ENCODE peak calls at places on chromosomes 11 and 22, in ten cellular contexts. L, K, Y, J, R, B, A, P, C and Q are unnamed samples.

GRCh38 chr11:26944866-26945664 is 48.8 kb upstream of the FIBIN start:
- DNase-seq in B (no peak), L (no peak), P (no peak), K (no peak), C (no peak), J (no peak), Y (peak), R (no peak), A (no peak), Q (no peak)

GRCh38 chr22:35409783-35410662 is 10.1 kb downstream of the MCM5 start:
- DNase-seq in P (no peak), C (no peak), R (peak), Y (no peak), A (no peak), J (peak), B (no peak), K (no peak), L (no peak), Q (no peak)

GRCh38 chr11:70785372-70785771 is 387.0 kb downstream of the CTTN start:
- DNase-seq in J (no peak), B (no peak), L (no peak), R (no peak), K (no peak), P (no peak), A (no peak), Y (no peak), C (no peak), Q (no peak)

GRCh38 chr11:108914981-108915380 is 250.1 kb downstream of the DDX10 start:
- DNase-seq in A (no peak), R (no peak), P (no peak), J (no peak), Y (no peak), B (no peak), K (no peak), C (no peak), L (no peak), Q (no peak)

GRCh38 chr22:42172385-42173172 is 42.0 kb upstream of the CYP2D6 start:
- DNase-seq in C (no peak), B (no peak), Y (peak), L (no peak), K (no peak), J (peak), R (peak), P (peak), A (no peak), Q (no peak)

GRCh38 chr22:20779813-20780148 is 5.9 kb downstream of the SERPIND1 start:
- DNase-seq in P (no peak), R (no peak), J (no peak), L (no peak), K (peak), B (no peak), C (no peak), Y (peak), A (no peak), Q (no peak)

GRCh38 chr11:78022397-78023396 is at the start of gene KCTD14:
- DNase-seq in Y (no peak), K (no peak), B (peak), L (no peak), J (no peak), C (no peak), A (peak), P (peak), R (no peak), Q (no peak)

GRCh38 chr11:88420165-88420781 is 82.7 kb upstream of the CTSC start:
- DNase-seq in A (no peak), P (no peak), C (peak), L (no peak), J (no peak), B (no peak), Y (peak), K (peak), R (no peak), Q (no peak)

GRCh38 chr22:22111267-22111751 is 128.7 kb upstream of the TOP3B start:
- DNase-seq in A (no peak), B (no peak), P (peak), Y (peak), L (no peak), J (peak), R (peak), C (peak), K (peak), Q (no peak)

GRCh38 chr11:67271548-67272284 is 5.4 kb downstream of the GRK2 start:
- DNase-seq in A (no peak), P (no peak), C (no peak), J (peak), Y (no peak), R (peak), L (no peak), K (no peak), B (no peak), Q (peak)

GRCh38 chr11:93484716-93485115 is 58.5 kb downstream of the SMCO4 start:
- DNase-seq in C (no peak), J (no peak), P (no peak), Y (peak), B (no peak), L (no peak), K (no peak), R (no peak), A (no peak), Q (no peak)

GRCh38 chr22:23202812-23203451 is 22.6 kb downstream of the BCR start:
- DNase-seq in P (no peak), K (no peak), R (no peak), Y (no peak), A (no peak), B (no peak), C (no peak), L (no peak), J (no peak), Q (no peak)

GRCh38 chr11:30016588-30017363 is at the start of gene KCNA4:
- DNase-seq in R (no peak), Y (peak), K (no peak), J (no peak), P (peak), B (peak), L (no peak), C (no peak), A (peak), Q (no peak)

GRCh38 chr22:33919591-33920501 is at the start of gene LARGE1:
- DNase-seq in R (peak), Y (peak), J (no peak), K (no peak), P (peak), L (no peak), A (peak), B (peak), C (no peak), Q (no peak)

GRCh38 chr11:66317322-66317765 is 500 bp upstream of the CD248 start:
- DNase-seq in Y (peak), B (no peak), R (peak), P (peak), J (peak), A (no peak), C (no peak), L (no peak), K (no peak), Q (peak)

GRCh38 chr11:76783901-76784813 is 1.0 kb downstream of the TSKU start:
- DNase-seq in A (peak), Y (peak), P (peak), L (peak), K (peak), R (no peak), B (peak), C (no peak), J (no peak), Q (peak)

GRCh38 chr22:50206599-50206998 is 5.8 kb downstream of the SELENOO start:
- DNase-seq in L (no peak), B (peak), Y (peak), C (no peak), A (peak), J (peak), P (peak), K (no peak), R (peak), Q (peak)

GRCh38 chr11:78284261-78284660 is 95.5 kb downstream of the USP35 start:
- DNase-seq in A (no peak), Y (no peak), C (no peak), K (no peak), R (no peak), J (no peak), P (no peak), B (no peak), L (no peak), Q (no peak)

GRCh38 chr11:106950067-106950491 is 68.2 kb downstream of the GUCY1A2 start:
- DNase-seq in A (no peak), Y (no peak), R (no peak), C (peak), J (no peak), P (no peak), L (no peak), B (peak), K (no peak), Q (peak)

GRCh38 chr22:40244586-40244985 is 66.9 kb downstream of the TNRC6B start:
- DNase-seq in K (no peak), B (no peak), L (no peak), P (no peak), C (no peak), R (no peak), A (no peak), Y (no peak), J (no peak), Q (no peak)

GRCh38 chr11:107370390-107370789 is 87.2 kb downstream of the CWF19L2 start:
- DNase-seq in B (no peak), A (no peak), L (no peak), R (no peak), P (no peak), K (peak), C (no peak), J (no peak), Y (peak), Q (no peak)

DNA sequence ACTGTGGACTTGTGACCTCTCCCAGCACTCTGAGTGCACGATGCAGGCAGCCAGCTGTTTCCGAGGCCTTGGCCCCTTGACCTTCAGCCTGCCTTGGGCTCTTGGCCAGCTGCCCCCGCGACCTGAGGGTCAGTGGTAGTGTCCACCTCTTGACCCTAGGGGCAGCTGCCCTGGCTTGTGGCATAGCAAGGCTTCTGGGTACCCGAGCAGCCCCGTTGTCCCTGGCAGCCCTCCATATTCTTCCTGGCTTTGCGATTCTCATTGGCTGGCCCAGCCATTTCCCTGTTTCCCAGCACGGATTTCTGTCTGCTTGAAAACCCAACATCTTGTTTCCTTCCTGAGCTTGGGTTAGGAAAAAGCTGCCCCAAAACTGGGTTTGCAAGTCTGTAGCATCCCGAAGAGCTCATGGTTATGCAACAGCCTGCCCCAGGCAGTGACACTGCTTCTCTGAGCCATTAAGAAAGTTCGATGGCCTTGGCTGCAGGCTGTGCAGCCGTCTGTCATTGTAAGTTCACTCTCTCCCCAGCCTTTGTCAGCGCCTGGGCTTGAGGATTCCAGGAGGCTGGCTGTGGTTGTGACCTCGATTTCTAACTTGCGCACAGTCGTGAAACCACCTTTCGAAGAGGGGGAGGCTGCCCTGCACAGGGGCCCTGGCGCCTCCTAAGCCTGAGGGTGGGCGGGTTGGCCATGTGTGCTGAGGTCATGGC is 48.8 kb downstream of the FBLN1 start:
- DNase-seq in P (no peak), K (no peak), L (no peak), R (no peak), B (no peak), A (no peak), Y (peak), J (no peak), C (no peak), Q (no peak)
- H3K4me2 ChIP-seq in P (no peak), K (no peak), L (no peak), R (no peak), B (no peak), A (no peak), Y (no peak), J (no peak), C (no peak), Q (no peak)

GRCh38 chr11:46390331-46391171 is 1.0 kb downstream of the CHRM4 start:
- DNase-seq in A (peak), J (no peak), L (no peak), Y (no peak), B (peak), R (no peak), P (no peak), K (no peak), C (no peak), Q (no peak)
- H3K4me3 ChIP-seq in A (peak), J (peak), L (no peak), Y (no peak), B (peak), R (no peak), P (no peak), K (peak), C (no peak), Q (no peak)

GRCh38 chr11:129225190-129225589 is 33.1 kb upstream of the ARHGAP32 start:
- DNase-seq in R (no peak), A (no peak), Y (peak), K (peak), B (no peak), J (no peak), C (no peak), P (no peak), L (no peak), Q (no peak)

GRCh38 chr11:129222158-129222557 is 30.0 kb upstream of the ARHGAP32 start:
- DNase-seq in L (no peak), K (no peak), B (no peak), C (no peak), J (no peak), P (no peak), A (no peak), Y (no peak), R (no peak), Q (no peak)

GRCh38 chr11:129223701-129224149 is 31.6 kb upstream of the ARHGAP32 start:
- DNase-seq in R (no peak), P (no peak), A (no peak), Y (peak), B (no peak), J (no peak), C (no peak), L (no peak), K (no peak), Q (no peak)

GRCh38 chr11:129224538-129224937 is 32.4 kb upstream of the ARHGAP32 start:
- DNase-seq in P (no peak), J (no peak), R (no peak), B (no peak), A (no peak), Y (peak), K (peak), C (no peak), L (no peak), Q (no peak)

DNA sequence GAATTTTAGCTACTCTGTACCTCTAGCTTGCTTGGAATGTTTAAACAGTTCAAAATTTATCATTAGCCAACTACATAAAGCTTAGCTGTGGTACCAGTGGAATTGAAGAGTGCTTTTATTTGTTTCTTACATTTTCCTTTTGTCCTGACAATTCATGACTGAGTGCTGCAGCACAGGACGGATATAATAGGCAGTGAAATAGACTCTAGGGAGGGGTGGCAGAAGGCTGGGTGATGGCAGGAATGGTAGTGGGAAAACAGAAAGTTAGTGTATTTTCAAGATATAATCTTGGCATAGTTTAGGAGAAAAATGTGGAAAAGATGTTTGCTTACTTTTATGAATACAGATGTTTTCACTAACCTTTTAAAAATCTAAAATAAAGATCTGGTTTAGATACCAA is 31.1 kb upstream of the ARHGAP32 start:
- DNase-seq in R (no peak), J (no peak), K (no peak), L (no peak), P (no peak), C (no peak), Y (no peak), B (no peak), A (no peak), Q (no peak)
- H3K4me2 ChIP-seq in R (no peak), J (no peak), K (no peak), L (no peak), P (no peak), C (no peak), Y (no peak), B (no peak), A (no peak), Q (no peak)

DNA sequence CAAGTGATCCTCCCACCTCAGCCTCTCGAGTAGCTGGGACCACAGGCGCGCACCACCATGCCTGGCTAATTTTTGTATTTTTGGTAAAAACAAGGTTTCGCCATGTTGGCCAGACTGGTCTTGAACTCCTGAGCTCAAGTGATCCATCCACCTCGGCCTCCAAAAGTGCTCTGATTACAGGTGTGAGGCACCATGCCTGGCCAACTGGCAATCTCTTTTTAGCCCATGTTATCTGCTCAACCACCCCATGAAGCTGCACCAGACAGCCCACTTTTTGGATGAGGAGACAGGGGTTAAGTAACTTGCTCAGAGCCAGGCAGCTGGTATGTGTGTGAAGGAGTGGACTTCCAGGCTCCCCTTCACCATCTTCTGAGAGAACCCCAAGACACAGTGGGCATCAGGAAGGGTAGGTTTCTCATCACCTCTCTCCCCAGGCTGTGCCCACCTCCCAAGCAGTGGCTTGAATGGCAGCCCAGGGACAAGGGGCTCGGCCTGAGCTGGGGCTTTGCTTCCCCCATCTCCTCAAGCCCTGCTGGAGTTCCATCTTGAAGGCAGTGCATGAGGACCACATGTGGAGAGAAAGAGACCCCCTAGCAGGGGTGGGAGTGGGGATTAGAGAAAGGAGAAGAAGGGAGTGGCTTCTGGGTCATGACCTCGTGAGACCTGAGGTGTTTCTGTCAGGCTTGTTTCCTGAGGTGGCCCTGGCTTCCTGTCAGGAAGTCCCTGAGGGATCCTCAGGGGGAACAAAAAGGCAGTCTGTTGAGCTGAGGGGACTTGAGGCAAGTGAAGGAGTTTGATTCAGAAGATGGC is 87.5 kb upstream of the PARVA start:
- DNase-seq in R (no peak), P (peak), B (no peak), L (no peak), C (no peak), A (no peak), Y (no peak), J (no peak), K (no peak), Q (peak)
- H3K4me3 ChIP-seq in R (no peak), P (no peak), B (no peak), L (no peak), C (no peak), A (no peak), Y (no peak), J (no peak), K (no peak), Q (no peak)